ENCODE peak calls at places on chromosomes 3 and 15, in eight cellular contexts. S is heart left ventricle; V is glomerular endothelial cell; W is activated CD8-positive, alpha-beta memory T cell treated with anti-CD3 and anti-CD28 coated beads, Interleukin-2, amount 50 U/mL, for 48 hours; R is lower leg skin; L is activated T-helper 1 cell treated with anti-CD3 and anti-CD28 coated beads, Interleukin-12 subunit alpha, Interleukin-12 subunit beta, Interleukin-2, Interleukin-4 antibody, amounts not matched to agents 30 ng/mL and 10 ng/mL and 1 ng/mL, durations not matched to agents 14 hours and 24 hours and 36 hours; Y is T-helper 22 cell; I is body of pancreas. H is an unnamed sample.

GRCh38 chr15:84669726-84670125 is 11.7 kb upstream of the NMB start:
- DNase-seq in S (no peak), V (no peak), W (peak; percentile 72), R (no peak), L (no peak), Y (no peak), I (no peak), H (no peak)

GRCh38 chr3:149393355-149394165 is 16.1 kb upstream of the TM4SF1 start:
- DNase-seq in S (peak; percentile 74), V (no peak), W (no peak), R (no peak), L (peak; percentile 12), Y (no peak), I (peak; percentile 88), H (no peak)

GRCh38 chr3:31472479-31473390 is 60.0 kb upstream of the STT3B start:
- DNase-seq in S (no peak), V (no peak), W (no peak), R (no peak), L (peak; percentile 17), Y (no peak), I (no peak), H (no peak)

GRCh38 chr3:157239082-157239704 is 79.2 kb upstream of the CCNL1 start:
- DNase-seq in S (peak; percentile 61), V (no peak), W (peak; percentile 84), R (no peak), L (peak; percentile 54), Y (peak; percentile 9), I (peak; percentile 83), H (peak; percentile 47)

GRCh38 chr15:61764141-61764540 is 296.1 kb downstream of the VPS13C start:
- DNase-seq in S (no peak), V (no peak), W (no peak), R (no peak), L (no peak), Y (no peak), I (no peak), H (no peak)

GRCh38 chr3:17894434-17895060 is 152.1 kb upstream of the TBC1D5 start:
- DNase-seq in S (no peak), V (no peak), W (no peak), R (no peak), L (no peak), Y (no peak), I (peak; percentile 41), H (peak; percentile 2)

GRCh38 chr15:58985443-58985842 is 2.0 kb upstream of the RNF111 start:
- DNase-seq in S (no peak), V (no peak), W (no peak), R (peak; percentile 92), L (no peak), Y (no peak), I (peak; percentile 29), H (no peak)

GRCh38 chr3:124516333-124516732 is 213.9 kb upstream of the UMPS start:
- DNase-seq in S (no peak), V (no peak), W (no peak), R (no peak), L (no peak), Y (no peak), I (no peak), H (no peak)

GRCh38 chr15:70703483-70703882 is 59.9 kb downstream of the UACA start:
- DNase-seq in S (no peak), V (no peak), W (no peak), R (no peak), L (no peak), Y (no peak), I (no peak), H (no peak)

GRCh38 chr15:96893159-96893906 is 562.8 kb downstream of the NR2F2 start:
- DNase-seq in S (no peak), V (no peak), W (no peak), R (no peak), L (no peak), Y (no peak), I (peak; percentile 18), H (no peak)

GRCh38 chr3:66378256-66378655 is 122.6 kb downstream of the LRIG1 start:
- DNase-seq in S (no peak), V (no peak), W (peak; percentile 64), R (no peak), L (no peak), Y (no peak), I (no peak), H (no peak)

GRCh38 chr3:18011387-18011786 is 269.0 kb upstream of the TBC1D5 start:
- DNase-seq in S (no peak), V (no peak), W (no peak), R (no peak), L (no peak), Y (no peak), I (no peak), H (no peak)

GRCh38 chr3:131795382-131796085 is 239.3 kb downstream of the CPNE4 start:
- DNase-seq in S (no peak), V (no peak), W (no peak), R (no peak), L (no peak), Y (no peak), I (peak; percentile 15), H (no peak)

GRCh38 chr3:177135841-177136492 is 61.3 kb downstream of the TBL1XR1 start:
- DNase-seq in S (no peak), V (no peak), W (no peak), R (no peak), L (no peak), Y (no peak), I (no peak), H (no peak)

H was measured in Panc1.